ENCODE peak calls at places on chromosomes 12 and 14, in six cellular contexts. One of them, this sample, is unnamed.

GRCh38 chr12:54215990-54216579 is 27.3 kb upstream of the SMUG1 start:
- DNase-seq in mammary epithelial cell: no peak
- DNase-seq in OCI-LY7: peak; percentile 87
- DNase-seq in bronchial epithelial cell: no peak
- DNase-seq in psoas muscle: no peak
- DNase-seq in IMR-90: no peak
- DNase-seq in this sample: no peak

GRCh38 chr12:94267907-94268575 is 119.7 kb downstream of the PLXNC1 start:
- DNase-seq in OCI-LY7: no peak
- DNase-seq in mammary epithelial cell: no peak
- DNase-seq in IMR-90: no peak
- DNase-seq in bronchial epithelial cell: no peak
- DNase-seq in psoas muscle: no peak
- DNase-seq in this sample: no peak

GRCh38 chr12:13835657-13836056 is 145.7 kb downstream of the GRIN2B start:
- DNase-seq in IMR-90: no peak
- DNase-seq in psoas muscle: no peak
- DNase-seq in mammary epithelial cell: no peak
- DNase-seq in OCI-LY7: no peak
- DNase-seq in bronchial epithelial cell: no peak
- DNase-seq in this sample: no peak

GRCh38 chr14:68363401-68363800 is 429.5 kb downstream of the ZFP36L1 start:
- DNase-seq in IMR-90: no peak
- DNase-seq in mammary epithelial cell: no peak
- DNase-seq in psoas muscle: no peak
- DNase-seq in bronchial epithelial cell: no peak
- DNase-seq in OCI-LY7: peak; percentile 62
- DNase-seq in this sample: no peak

GRCh38 chr12:131139363-131140068 is 185.8 kb downstream of the ADGRD1 start:
- DNase-seq in mammary epithelial cell: no peak
- DNase-seq in OCI-LY7: no peak
- DNase-seq in IMR-90: no peak
- DNase-seq in psoas muscle: no peak
- DNase-seq in bronchial epithelial cell: no peak
- DNase-seq in this sample: no peak

GRCh38 chr14:95250936-95251335 is 68.8 kb downstream of the CLMN start:
- DNase-seq in IMR-90: no peak
- DNase-seq in mammary epithelial cell: no peak
- DNase-seq in psoas muscle: no peak
- DNase-seq in bronchial epithelial cell: no peak
- DNase-seq in OCI-LY7: no peak
- DNase-seq in this sample: no peak

GRCh38 chr14:95915326-95915725 is 38.7 kb downstream of the TUNAR start:
- DNase-seq in OCI-LY7: no peak
- DNase-seq in bronchial epithelial cell: no peak
- DNase-seq in mammary epithelial cell: no peak
- DNase-seq in psoas muscle: no peak
- DNase-seq in IMR-90: no peak
- DNase-seq in this sample: no peak

GRCh38 chr12:116718578-116719454 is 19.1 kb downstream of the SPRING1 start:
- DNase-seq in OCI-LY7: no peak
- DNase-seq in bronchial epithelial cell: peak; percentile 37
- DNase-seq in mammary epithelial cell: no peak
- DNase-seq in psoas muscle: no peak
- DNase-seq in IMR-90: peak; percentile 56
- DNase-seq in this sample: peak; percentile 78

GRCh38 chr14:59419383-59419782 is 45.8 kb downstream of the GPR135 start:
- DNase-seq in IMR-90: no peak
- DNase-seq in bronchial epithelial cell: no peak
- DNase-seq in mammary epithelial cell: no peak
- DNase-seq in psoas muscle: no peak
- DNase-seq in OCI-LY7: no peak
- DNase-seq in this sample: no peak

GRCh38 chr14:91349481-91350074 is 68.0 kb downstream of the CCDC88C start:
- DNase-seq in bronchial epithelial cell: peak; percentile 52
- DNase-seq in psoas muscle: no peak
- DNase-seq in mammary epithelial cell: no peak
- DNase-seq in OCI-LY7: peak; percentile 63
- DNase-seq in IMR-90: no peak
- DNase-seq in this sample: no peak

GRCh38 chr14:92397839-92398564 is 75.0 kb downstream of the SLC24A4 start:
- DNase-seq in bronchial epithelial cell: no peak
- DNase-seq in mammary epithelial cell: no peak
- DNase-seq in psoas muscle: no peak
- DNase-seq in OCI-LY7: no peak
- DNase-seq in IMR-90: no peak
- DNase-seq in this sample: no peak

GRCh38 chr12:65494537-65494936 is 216.1 kb downstream of the MSRB3 start:
- DNase-seq in bronchial epithelial cell: no peak
- DNase-seq in OCI-LY7: no peak
- DNase-seq in mammary epithelial cell: no peak
- DNase-seq in IMR-90: no peak
- DNase-seq in psoas muscle: no peak
- DNase-seq in this sample: no peak

GRCh38 chr12:75852143-75852542 is 179.4 kb downstream of the PHLDA1 start:
- DNase-seq in IMR-90: peak; percentile 48
- DNase-seq in bronchial epithelial cell: peak; percentile 93
- DNase-seq in mammary epithelial cell: peak; percentile 91
- DNase-seq in psoas muscle: no peak
- DNase-seq in OCI-LY7: no peak
- DNase-seq in this sample: no peak

GRCh38 chr14:67461341-67461985 is 27.1 kb downstream of the TMEM229B start:
- DNase-seq in psoas muscle: no peak
- DNase-seq in IMR-90: peak; percentile 27
- DNase-seq in mammary epithelial cell: peak; percentile 61
- DNase-seq in OCI-LY7: no peak
- DNase-seq in bronchial epithelial cell: peak; percentile 78
- DNase-seq in this sample: no peak

GRCh38 chr12:65592416-65592815 is 231.9 kb upstream of the HMGA2 start:
- DNase-seq in OCI-LY7: no peak
- DNase-seq in mammary epithelial cell: no peak
- DNase-seq in bronchial epithelial cell: no peak
- DNase-seq in IMR-90: no peak
- DNase-seq in psoas muscle: no peak
- DNase-seq in this sample: no peak

GRCh38 chr12:50187084-50187900 is 20.1 kb upstream of the CERS5 start:
- DNase-seq in OCI-LY7: no peak
- DNase-seq in mammary epithelial cell: peak; percentile 26
- DNase-seq in IMR-90: peak; percentile 94
- DNase-seq in bronchial epithelial cell: no peak
- DNase-seq in psoas muscle: no peak
- DNase-seq in this sample: peak; percentile 40

GRCh38 chr12:1576410-1577240 is 17.8 kb downstream of the FBXL14 start:
- DNase-seq in IMR-90: peak; percentile 85
- DNase-seq in OCI-LY7: no peak
- DNase-seq in psoas muscle: no peak
- DNase-seq in mammary epithelial cell: no peak
- DNase-seq in bronchial epithelial cell: no peak
- DNase-seq in this sample: no peak

GRCh38 chr12:110246690-110247339 is 34.2 kb upstream of the ATP2A2 start:
- DNase-seq in OCI-LY7: no peak
- DNase-seq in IMR-90: no peak
- DNase-seq in psoas muscle: no peak
- DNase-seq in mammary epithelial cell: no peak
- DNase-seq in bronchial epithelial cell: peak; percentile 58
- DNase-seq in this sample: no peak

GRCh38 chr14:105547741-105548169 is 21.4 kb downstream of the TMEM121 start:
- DNase-seq in mammary epithelial cell: no peak
- DNase-seq in psoas muscle: no peak
- DNase-seq in bronchial epithelial cell: no peak
- DNase-seq in IMR-90: no peak
- DNase-seq in OCI-LY7: no peak
- DNase-seq in this sample: no peak

GRCh38 chr12:104971276-104971675 is 13.2 kb upstream of the SLC41A2 start:
- DNase-seq in bronchial epithelial cell: no peak
- DNase-seq in psoas muscle: no peak
- DNase-seq in OCI-LY7: no peak
- DNase-seq in mammary epithelial cell: no peak
- DNase-seq in IMR-90: no peak
- DNase-seq in this sample: no peak

GRCh38 chr14:91333640-91334039 is 84.0 kb downstream of the CCDC88C start:
- DNase-seq in psoas muscle: no peak
- DNase-seq in IMR-90: no peak
- DNase-seq in bronchial epithelial cell: no peak
- DNase-seq in OCI-LY7: no peak
- DNase-seq in mammary epithelial cell: no peak
- DNase-seq in this sample: no peak

DNA sequence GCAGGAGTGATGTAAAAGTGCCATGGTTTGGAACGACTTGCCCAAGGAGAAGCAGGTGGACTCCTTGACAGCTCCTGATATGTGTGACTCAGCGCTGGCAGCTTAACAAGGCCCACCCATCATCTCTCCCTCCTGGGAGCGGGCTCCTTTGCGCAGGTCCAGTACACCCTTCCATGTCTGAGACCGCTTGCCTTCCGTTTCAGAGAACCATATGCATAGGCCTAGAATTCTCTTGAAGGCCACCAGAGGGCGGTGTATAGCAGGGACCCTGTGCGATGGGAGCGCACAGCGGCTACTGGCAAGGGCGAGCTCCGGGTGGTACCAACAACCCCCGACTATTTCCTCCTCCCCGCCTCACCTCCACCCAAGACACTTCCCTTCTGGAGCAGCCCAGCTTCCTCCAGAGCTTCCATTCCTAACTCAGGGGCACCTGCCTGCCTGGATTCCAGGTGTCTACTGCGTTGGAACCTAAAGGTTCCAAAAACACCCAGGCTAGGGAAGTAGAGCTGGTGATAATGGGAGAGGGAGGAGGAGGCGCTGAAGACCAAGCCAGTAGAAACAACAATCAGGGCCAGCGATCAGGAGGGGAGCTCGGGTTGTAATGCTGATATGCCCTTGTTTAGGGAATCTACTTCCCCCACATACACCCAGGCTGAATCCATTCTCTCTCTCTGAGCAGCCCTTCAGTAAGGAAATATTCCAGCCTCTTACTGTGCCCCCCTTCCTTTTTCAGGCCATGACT is 6.2 kb downstream of the DHH start:
- DNase-seq in bronchial epithelial cell: peak; percentile 93
- DNase-seq in psoas muscle: peak; percentile 67
- DNase-seq in mammary epithelial cell: peak; percentile 90
- DNase-seq in OCI-LY7: peak; percentile 84
- DNase-seq in IMR-90: peak; percentile 94
- DNase-seq in this sample: peak; percentile 89
- H3K4me3 ChIP-seq in bronchial epithelial cell: no peak overlapping the region
- H3K4me3 ChIP-seq in psoas muscle: no peak overlapping the region
- H3K4me3 ChIP-seq in mammary epithelial cell: no peak overlapping the region
- H3K4me3 ChIP-seq in OCI-LY7: peak overlapping the region; percentile 21
- H3K4me3 ChIP-seq in IMR-90: no peak overlapping the region
- H3K4me3 ChIP-seq in this sample: no peak overlapping the region

GRCh38 chr14:100845341-100845740 is 19.4 kb downstream of the MEG3 start:
- DNase-seq in psoas muscle: no peak
- DNase-seq in bronchial epithelial cell: no peak
- DNase-seq in IMR-90: no peak
- DNase-seq in mammary epithelial cell: no peak
- DNase-seq in OCI-LY7: no peak
- DNase-seq in this sample: no peak

GRCh38 chr14:100842799-100843198 is 16.9 kb downstream of the MEG3 start:
- DNase-seq in IMR-90: peak; percentile 95
- DNase-seq in OCI-LY7: no peak
- DNase-seq in psoas muscle: peak; percentile 21
- DNase-seq in bronchial epithelial cell: peak; percentile 17
- DNase-seq in mammary epithelial cell: no peak
- DNase-seq in this sample: no peak

GRCh38 chr14:100846309-100846859 is 20.5 kb downstream of the MEG3 start:
- DNase-seq in OCI-LY7: no peak
- DNase-seq in IMR-90: no peak
- DNase-seq in bronchial epithelial cell: no peak
- DNase-seq in mammary epithelial cell: no peak
- DNase-seq in psoas muscle: no peak
- DNase-seq in this sample: no peak

GRCh38 chr14:100844082-100844408 is 18.1 kb downstream of the MEG3 start:
- DNase-seq in psoas muscle: no peak
- DNase-seq in bronchial epithelial cell: no peak
- DNase-seq in IMR-90: no peak
- DNase-seq in OCI-LY7: no peak
- DNase-seq in mammary epithelial cell: no peak
- DNase-seq in this sample: no peak

GRCh38 chr14:100844846-100845245 is 18.9 kb downstream of the MEG3 start:
- DNase-seq in psoas muscle: no peak
- DNase-seq in OCI-LY7: no peak
- DNase-seq in bronchial epithelial cell: no peak
- DNase-seq in IMR-90: no peak
- DNase-seq in mammary epithelial cell: no peak
- DNase-seq in this sample: no peak
- H3K36me3 ChIP-seq in psoas muscle: no peaks in the 10 kb centered on the region
- H3K36me3 ChIP-seq in OCI-LY7: no peaks in the 10 kb centered on the region
- H3K36me3 ChIP-seq in bronchial epithelial cell: no peaks in the 10 kb centered on the region
- H3K36me3 ChIP-seq in IMR-90: peaks cover 56% of the 10 kb centered on the region
- H3K36me3 ChIP-seq in mammary epithelial cell: no peaks in the 10 kb centered on the region
- H3K36me3 ChIP-seq in this sample: no peaks in the 10 kb centered on the region

DNA sequence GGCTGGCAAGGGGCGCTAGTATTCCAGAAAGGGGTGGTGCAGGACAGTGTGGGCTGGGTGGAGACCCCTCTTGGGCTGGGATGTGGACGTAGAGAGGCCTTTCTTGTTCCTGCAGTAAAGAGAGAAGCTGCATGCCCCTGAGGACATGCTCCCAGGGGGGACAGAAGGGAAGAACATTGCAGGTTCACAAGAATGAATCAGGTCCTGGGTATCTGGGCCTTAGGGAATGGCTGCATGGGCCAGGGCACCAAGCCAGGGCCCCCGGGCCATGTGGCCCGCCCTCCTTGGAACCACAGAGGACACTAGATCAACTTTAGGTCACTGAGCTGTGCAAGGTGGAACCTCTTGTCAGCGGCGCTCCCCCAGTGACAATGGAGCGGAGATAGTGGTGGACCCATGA is 51.8 kb downstream of the ZNF664 start:
- DNase-seq in IMR-90: no peak
- DNase-seq in psoas muscle: no peak
- DNase-seq in mammary epithelial cell: no peak
- DNase-seq in bronchial epithelial cell: no peak
- DNase-seq in OCI-LY7: no peak
- DNase-seq in this sample: no peak
- H3K4me3 ChIP-seq in IMR-90: no peak overlapping the region
- H3K4me3 ChIP-seq in psoas muscle: no peak overlapping the region
- H3K4me3 ChIP-seq in mammary epithelial cell: no peak overlapping the region
- H3K4me3 ChIP-seq in bronchial epithelial cell: no peak overlapping the region
- H3K4me3 ChIP-seq in OCI-LY7: no peak overlapping the region
- H3K4me3 ChIP-seq in this sample: no peak overlapping the region

GRCh38 chr14:99510556-99511139 is 29.4 kb downstream of the CCNK start:
- DNase-seq in bronchial epithelial cell: no peak
- DNase-seq in IMR-90: no peak
- DNase-seq in psoas muscle: no peak
- DNase-seq in mammary epithelial cell: no peak
- DNase-seq in OCI-LY7: no peak
- DNase-seq in this sample: no peak

GRCh38 chr14:99511421-99512109 is 30.4 kb downstream of the CCNK start:
- DNase-seq in psoas muscle: no peak
- DNase-seq in bronchial epithelial cell: no peak
- DNase-seq in IMR-90: peak; percentile 67
- DNase-seq in OCI-LY7: no peak
- DNase-seq in mammary epithelial cell: no peak
- DNase-seq in this sample: no peak

GRCh38 chr14:99513183-99513694 is 32.0 kb downstream of the CCNK start:
- DNase-seq in bronchial epithelial cell: no peak
- DNase-seq in IMR-90: no peak
- DNase-seq in mammary epithelial cell: no peak
- DNase-seq in OCI-LY7: no peak
- DNase-seq in psoas muscle: no peak
- DNase-seq in this sample: peak; percentile 7

GRCh38 chr14:99512571-99513182 is 31.5 kb downstream of the CCNK start:
- DNase-seq in psoas muscle: no peak
- DNase-seq in bronchial epithelial cell: no peak
- DNase-seq in mammary epithelial cell: no peak
- DNase-seq in IMR-90: no peak
- DNase-seq in OCI-LY7: no peak
- DNase-seq in this sample: peak; percentile 6

GRCh38 chr14:99512110-99512449 is 30.9 kb downstream of the CCNK start:
- DNase-seq in IMR-90: no peak
- DNase-seq in psoas muscle: no peak
- DNase-seq in bronchial epithelial cell: no peak
- DNase-seq in mammary epithelial cell: no peak
- DNase-seq in OCI-LY7: no peak
- DNase-seq in this sample: no peak
- H3K36me3 ChIP-seq in IMR-90: peaks cover 49% of the 10 kb centered on the region
- H3K36me3 ChIP-seq in psoas muscle: peaks cover 71% of the 10 kb centered on the region
- H3K36me3 ChIP-seq in bronchial epithelial cell: peaks cover 22% of the 10 kb centered on the region
- H3K36me3 ChIP-seq in mammary epithelial cell: peaks cover 3% of the 10 kb centered on the region
- H3K36me3 ChIP-seq in OCI-LY7: peaks cover 40% of the 10 kb centered on the region
- H3K36me3 ChIP-seq in this sample: peaks cover 44% of the 10 kb centered on the region